ENCODE peak calls at places on chromosome 2, in five cellular contexts. N is A549, H is fibroblast of the aortic adventitia, B is astrocyte of the spinal cord, F is dorsolateral prefrontal cortex. I is an unnamed sample.

GRCh38 chr2:168231609-168232241 is 15.7 kb downstream of the STK39 start:
- DNase-seq in B (no peak), F (peak), H (no peak), N (no peak), I (no peak)

GRCh38 chr2:106113362-106113971 is 80.6 kb downstream of the UXS1 start:
- DNase-seq in N (no peak), B (no peak), F (no peak), H (no peak), I (no peak)

GRCh38 chr2:74991977-74992376 is 33.5 kb downstream of the POLE4 start:
- DNase-seq in B (peak), H (peak), F (no peak), N (no peak), I (peak)

GRCh38 chr2:1728821-1729220 is 15.5 kb downstream of the PXDN start:
- DNase-seq in N (no peak), H (no peak), B (peak), F (peak), I (no peak)

GRCh38 chr2:26330114-26330581 is 15.8 kb upstream of the SELENOI start:
- DNase-seq in N (peak), H (peak), B (peak), F (peak), I (peak)

GRCh38 chr2:11745613-11746375 is 638 bp upstream of the LPIN1 start:
- DNase-seq in H (no peak), N (no peak), B (no peak), F (no peak), I (no peak)

GRCh38 chr2:24515841-24516240 is 24.8 kb downstream of the NCOA1 start:
- DNase-seq in N (no peak), F (no peak), H (no peak), B (no peak), I (peak)

GRCh38 chr2:66691199-66691975 is 256.5 kb downstream of the MEIS1 start:
- DNase-seq in H (peak), N (no peak), F (no peak), B (peak), I (no peak)

GRCh38 chr2:126793885-126794613 is 104.6 kb upstream of the TEX51 start:
- DNase-seq in B (no peak), H (no peak), F (no peak), N (no peak), I (no peak)

GRCh38 chr2:1476617-1477195 is 63.4 kb downstream of the TPO start:
- DNase-seq in F (no peak), N (no peak), B (no peak), H (no peak), I (no peak)

GRCh38 chr2:173866858-173867620 is 98.1 kb downstream of the SP3 start:
- DNase-seq in B (no peak), H (no peak), N (no peak), F (no peak), I (no peak)

GRCh38 chr2:391658-392170 is 103.8 kb upstream of the ALKAL2 start:
- DNase-seq in B (no peak), F (no peak), N (no peak), H (no peak), I (no peak)

GRCh38 chr2:96773922-96774321 is 13.2 kb downstream of the CNNM4 start:
- DNase-seq in F (no peak), N (no peak), H (no peak), B (no peak), I (no peak)

GRCh38 chr2:134842930-134843490 is 4.6 kb downstream of the ACMSD start:
- DNase-seq in F (no peak), B (no peak), N (no peak), H (no peak), I (no peak)

GRCh38 chr2:3176869-3177255 is 200.8 kb downstream of the EIPR1 start:
- DNase-seq in F (no peak), H (no peak), N (no peak), B (no peak), I (no peak)

GRCh38 chr2:83786140-83786539 is 672.9 kb downstream of the SUCLG1 start:
- DNase-seq in B (no peak), H (no peak), N (no peak), F (no peak), I (no peak)

GRCh38 chr2:134603966-134604365 is 114.8 kb downstream of the TMEM163 start:
- DNase-seq in N (no peak), B (no peak), F (no peak), H (no peak), I (no peak)

GRCh38 chr2:170446078-170446477 is 268.1 kb downstream of the MYO3B start:
- DNase-seq in N (no peak), H (no peak), B (no peak), F (no peak), I (no peak)

GRCh38 chr2:33051586-33052385 is 105.0 kb downstream of the LTBP1 start:
- DNase-seq in H (peak), B (peak), N (peak), F (no peak), I (peak)

GRCh38 chr2:151410485-151410833 is 757 bp downstream of the RIF1 start:
- DNase-seq in B (no peak), H (no peak), F (peak), N (peak), I (peak)

GRCh38 chr2:119149611-119150010 is 8.9 kb downstream of the C1QL2 start:
- DNase-seq in H (no peak), F (no peak), N (no peak), B (no peak), I (no peak)

GRCh38 chr2:42147641-42148274 is 21.4 kb upstream of the EML4 start:
- DNase-seq in N (no peak), B (peak), F (no peak), H (peak), I (peak)

GRCh38 chr2:4873328-4873727 is 818.9 kb upstream of the SOX11 start:
- DNase-seq in N (no peak), B (no peak), H (no peak), F (no peak), I (no peak)

GRCh38 chr2:151774506-151774905 is 40.2 kb upstream of the NEB start:
- DNase-seq in H (peak), B (peak), N (no peak), F (no peak), I (peak)

GRCh38 chr2:27071277-27071989 is at the start of gene OST4:
- DNase-seq in N (peak), B (peak), H (peak), F (peak), I (peak)

GRCh38 chr2:95332036-95332435 is 34.9 kb downstream of the KCNIP3 start:
- DNase-seq in F (no peak), B (no peak), H (no peak), N (no peak), I (no peak)

GRCh38 chr2:223538920-223539440 is 63.2 kb downstream of the SCG2 start:
- DNase-seq in N (no peak), B (peak), H (peak), F (peak), I (peak)

GRCh38 chr2:33298233-33298632 is 178.2 kb upstream of the RASGRP3 start:
- DNase-seq in B (peak), N (no peak), F (no peak), H (peak), I (peak)

GRCh38 chr2:197852127-197852526 is 47.7 kb downstream of the PLCL1 start:
- DNase-seq in H (no peak), F (peak), B (no peak), N (no peak), I (no peak)
- TF ChIP-seq CTCF in H (no peak), F (no peak), B (no peak), N (no peak), I (no peak)

DNA sequence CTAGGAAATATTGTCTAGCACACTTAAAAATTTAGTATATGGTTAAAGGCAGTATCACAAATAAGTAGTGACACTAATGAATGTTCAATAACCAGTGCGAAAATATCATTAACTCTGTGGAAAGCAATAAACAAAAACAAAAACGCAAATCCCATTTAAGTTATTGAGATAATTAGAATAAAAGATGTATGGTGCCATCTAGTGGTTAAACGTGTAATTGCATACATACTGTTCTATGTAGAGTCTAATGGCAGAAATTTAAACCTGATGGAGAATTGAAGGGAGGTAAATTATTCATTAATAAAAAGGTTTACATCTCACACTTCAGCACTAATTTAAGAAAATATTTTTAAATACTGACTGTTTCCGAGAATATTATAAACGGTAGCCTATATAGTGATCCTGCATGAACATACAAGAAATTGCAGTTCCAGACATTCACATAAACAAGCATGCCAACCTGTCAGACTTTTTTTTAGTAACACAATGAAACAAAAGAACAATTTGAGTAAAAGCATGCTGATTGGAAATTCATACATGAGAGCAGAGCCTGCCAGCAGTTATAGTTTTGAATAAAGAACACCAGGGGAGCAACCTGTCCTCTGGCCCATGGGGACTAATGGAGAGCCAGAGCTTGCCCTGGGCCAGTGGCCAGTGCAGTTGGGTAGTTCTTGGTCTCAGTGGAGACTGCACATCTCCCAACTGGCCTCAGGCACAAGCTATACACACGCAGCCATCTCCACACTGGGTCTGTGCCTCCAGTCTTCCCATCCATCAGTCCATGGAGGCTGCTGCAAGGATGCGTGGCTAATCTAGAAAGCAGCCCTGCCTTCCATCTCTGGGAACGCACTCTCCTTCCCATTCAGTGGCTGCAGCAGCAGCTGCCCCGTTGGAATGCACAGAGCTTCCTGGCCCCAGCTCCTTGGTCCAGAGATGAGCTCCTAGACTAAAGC is 28.0 kb downstream of the GCG start:
- DNase-seq in H (peak), F (no peak), B (peak), N (peak), I (peak)
- H3K4me3 ChIP-seq in H (no peak), F (no peak), B (no peak), N (no peak), I (no peak)

GRCh38 chr2:234308073-234308813 is 188.6 kb downstream of the ARL4C start:
- DNase-seq in B (peak), N (peak), H (no peak), F (no peak), I (no peak)
- TF ChIP-seq CTCF in B (no peak), N (peak), H (no peak), F (no peak), I (peak)

GRCh38 chr2:30457316-30457715 is 10.3 kb downstream of the LCLAT1 start:
- DNase-seq in B (no peak), N (no peak), F (no peak), H (no peak), I (no peak)
- H3K4me3 ChIP-seq in B (no peak), N (no peak), F (no peak), H (no peak), I (no peak)

GRCh38 chr2:235200216-235200615 is 248.4 kb downstream of the SH3BP4 start:
- DNase-seq in F (no peak), N (no peak), H (no peak), B (no peak), I (no peak)
- TF ChIP-seq CTCF in F (no peak), N (no peak), H (no peak), B (no peak), I (no peak)

GRCh38 chr2:101989740-101990460 is 1.9 kb upstream of the IL1R2 start:
- DNase-seq in B (no peak), H (no peak), N (no peak), F (no peak), I (no peak)
- H3K4me3 ChIP-seq in B (no peak), H (no peak), N (no peak), F (no peak), I (no peak)

DNA sequence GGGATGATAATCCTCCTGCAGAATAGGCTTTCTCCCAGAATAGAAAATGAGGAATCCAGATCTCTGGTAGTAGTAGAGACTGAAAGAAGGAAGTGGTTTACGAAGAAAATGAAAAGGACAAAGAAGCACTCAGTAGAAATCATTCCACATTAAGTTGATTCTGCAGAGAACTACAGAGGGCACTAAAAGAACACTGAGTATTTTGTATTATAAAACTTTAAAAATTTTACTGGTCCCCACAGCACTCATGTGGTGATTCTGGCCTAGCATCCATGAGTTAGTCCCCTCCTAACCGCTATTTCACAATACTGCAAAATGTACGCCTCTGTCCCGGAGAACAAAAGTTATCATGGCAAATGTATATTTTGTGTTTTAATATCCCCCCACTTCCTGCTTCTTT is 42.9 kb upstream of the SLC35F5 start:
- DNase-seq in N (no peak), F (no peak), H (peak), B (no peak), I (peak)
- TF ChIP-seq CTCF in N (peak), F (no peak), H (peak), B (peak), I (no peak)

DNA sequence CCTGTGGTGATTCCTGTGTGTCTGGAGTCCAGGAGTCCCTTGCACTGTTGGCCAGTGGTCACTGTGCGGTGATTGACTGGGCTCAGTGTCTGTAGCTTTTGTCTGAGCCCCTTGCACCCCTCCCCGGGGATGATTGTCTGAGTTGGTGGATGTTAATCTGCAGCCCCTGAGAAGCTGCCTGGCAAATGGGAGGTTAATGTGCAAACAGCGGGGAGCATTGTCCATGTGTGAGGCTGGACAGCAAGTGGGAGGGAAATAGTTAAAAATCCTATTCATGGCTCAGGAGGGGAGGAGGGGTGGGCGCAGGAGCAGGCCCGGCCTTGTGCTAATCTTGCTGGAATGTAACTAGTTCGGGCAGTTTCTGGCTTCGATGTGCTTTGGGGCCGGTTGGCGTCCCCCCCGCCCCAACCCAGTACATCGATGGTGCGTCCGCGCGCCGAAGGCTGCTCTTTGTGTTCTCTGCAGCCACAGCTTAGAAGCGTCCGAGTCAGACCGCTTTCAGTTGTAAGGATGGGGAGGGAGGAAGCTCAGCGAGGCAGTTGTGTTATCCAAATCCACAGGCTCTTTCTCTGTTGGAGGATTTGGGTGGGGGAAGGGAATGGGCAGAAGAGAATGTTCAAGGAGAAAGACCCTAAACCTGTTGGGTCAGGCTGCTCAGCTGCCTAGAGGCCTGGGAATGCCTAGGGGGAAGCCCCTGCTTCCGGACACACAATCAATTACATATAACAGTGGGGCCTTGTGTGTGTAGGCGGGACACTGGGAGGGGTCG is 71.8 kb downstream of the TGOLN2 start:
- DNase-seq in B (peak), F (no peak), N (no peak), H (peak), I (peak)
- H3K4me3 ChIP-seq in B (peak), F (no peak), N (no peak), H (peak), I (no peak)

GRCh38 chr2:108413731-108414130 is 35.3 kb upstream of the GCC2 start:
- DNase-seq in F (no peak), H (no peak), B (no peak), N (no peak), I (no peak)

GRCh38 chr2:108418416-108418815 is 30.6 kb upstream of the GCC2 start:
- DNase-seq in F (no peak), N (no peak), B (no peak), H (no peak), I (no peak)

GRCh38 chr2:108414256-108414876 is 34.6 kb upstream of the GCC2 start:
- DNase-seq in F (no peak), H (no peak), N (no peak), B (no peak), I (no peak)

GRCh38 chr2:108414945-108415344 is 34.1 kb upstream of the GCC2 start:
- DNase-seq in B (no peak), H (no peak), N (no peak), F (no peak), I (no peak)

GRCh38 chr2:108417254-108417653 is 31.8 kb upstream of the GCC2 start:
- DNase-seq in H (no peak), N (no peak), B (no peak), F (no peak), I (no peak)
- TF ChIP-seq CTCF in H (no peak), N (peak), B (no peak), F (no peak), I (no peak)

GRCh38 chr2:59888706-59889105 is 664.7 kb downstream of the BCL11A start:
- DNase-seq in H (no peak), F (no peak), N (no peak), B (no peak), I (no peak)

GRCh38 chr2:59885536-59885935 is 667.9 kb downstream of the BCL11A start:
- DNase-seq in B (no peak), H (no peak), F (no peak), N (no peak), I (no peak)

GRCh38 chr2:59888015-59888414 is 665.4 kb downstream of the BCL11A start:
- DNase-seq in N (no peak), H (no peak), F (no peak), B (no peak), I (no peak)

GRCh38 chr2:59886758-59887157 is 666.7 kb downstream of the BCL11A start:
- DNase-seq in H (no peak), F (no peak), B (no peak), N (no peak), I (no peak)

GRCh38 chr2:59887348-59887747 is 666.1 kb downstream of the BCL11A start:
- DNase-seq in H (no peak), N (no peak), F (no peak), B (no peak), I (no peak)
- H3K4me3 ChIP-seq in H (no peak), N (no peak), F (no peak), B (no peak), I (no peak)